ENCODE peak calls at places on chromosome 1, in seven cellular contexts. One of them, this sample, is unnamed.

GRCh38 chr1:234781241-234782056 is 171.5 kb upstream of the IRF2BP2 start:
- DNase-seq in CD8-positive, alpha-beta T cell: peak
- DNase-seq in IMR-90: peak
- DNase-seq in retinal pigment epithelial cell: no peak
- DNase-seq in fibroblast of mammary gland: no peak
- DNase-seq in AG04450: no peak
- DNase-seq in HFF-Myc: no peak
- DNase-seq in this sample: no peak

GRCh38 chr1:35305383-35305782 is 36.9 kb downstream of the ZMYM4 start:
- DNase-seq in HFF-Myc: no peak
- DNase-seq in AG04450: no peak
- DNase-seq in IMR-90: no peak
- DNase-seq in fibroblast of mammary gland: no peak
- DNase-seq in retinal pigment epithelial cell: no peak
- DNase-seq in CD8-positive, alpha-beta T cell: no peak
- DNase-seq in this sample: no peak

GRCh38 chr1:27656157-27656893 is 15.7 kb downstream of the IFI6 start:
- DNase-seq in CD8-positive, alpha-beta T cell: no peak
- DNase-seq in HFF-Myc: no peak
- DNase-seq in AG04450: no peak
- DNase-seq in IMR-90: peak
- DNase-seq in retinal pigment epithelial cell: no peak
- DNase-seq in fibroblast of mammary gland: peak
- DNase-seq in this sample: no peak

GRCh38 chr1:219342836-219343235 is 169.2 kb downstream of the LYPLAL1 start:
- DNase-seq in CD8-positive, alpha-beta T cell: no peak
- DNase-seq in HFF-Myc: no peak
- DNase-seq in retinal pigment epithelial cell: no peak
- DNase-seq in AG04450: no peak
- DNase-seq in IMR-90: no peak
- DNase-seq in fibroblast of mammary gland: no peak
- DNase-seq in this sample: no peak

GRCh38 chr1:204506969-204507316 is 9.3 kb upstream of the MDM4 start:
- DNase-seq in fibroblast of mammary gland: peak
- DNase-seq in retinal pigment epithelial cell: peak
- DNase-seq in IMR-90: peak
- DNase-seq in CD8-positive, alpha-beta T cell: peak
- DNase-seq in AG04450: peak
- DNase-seq in HFF-Myc: peak
- DNase-seq in this sample: peak

GRCh38 chr1:230568008-230568407 is 74.3 kb upstream of the COG2 start:
- DNase-seq in fibroblast of mammary gland: peak
- DNase-seq in HFF-Myc: no peak
- DNase-seq in retinal pigment epithelial cell: no peak
- DNase-seq in IMR-90: peak
- DNase-seq in CD8-positive, alpha-beta T cell: no peak
- DNase-seq in AG04450: peak
- DNase-seq in this sample: no peak

GRCh38 chr1:117059334-117059677 is 820 bp upstream of the TTF2 start:
- DNase-seq in AG04450: no peak
- DNase-seq in HFF-Myc: no peak
- DNase-seq in IMR-90: no peak
- DNase-seq in retinal pigment epithelial cell: no peak
- DNase-seq in fibroblast of mammary gland: no peak
- DNase-seq in CD8-positive, alpha-beta T cell: peak
- DNase-seq in this sample: no peak

GRCh38 chr1:224922404-224923164 is 6.9 kb upstream of the DNAH14 start:
- DNase-seq in HFF-Myc: no peak
- DNase-seq in CD8-positive, alpha-beta T cell: no peak
- DNase-seq in IMR-90: peak
- DNase-seq in retinal pigment epithelial cell: no peak
- DNase-seq in fibroblast of mammary gland: peak
- DNase-seq in AG04450: peak
- DNase-seq in this sample: no peak

GRCh38 chr1:53495608-53496345 is 36.6 kb downstream of the DMRTB1 start:
- DNase-seq in CD8-positive, alpha-beta T cell: no peak
- DNase-seq in retinal pigment epithelial cell: no peak
- DNase-seq in HFF-Myc: no peak
- DNase-seq in IMR-90: peak
- DNase-seq in AG04450: no peak
- DNase-seq in fibroblast of mammary gland: peak
- DNase-seq in this sample: no peak

GRCh38 chr1:8020032-8020431 is 6.1 kb downstream of the ERRFI1 start:
- DNase-seq in fibroblast of mammary gland: peak
- DNase-seq in HFF-Myc: no peak
- DNase-seq in retinal pigment epithelial cell: no peak
- DNase-seq in IMR-90: peak
- DNase-seq in CD8-positive, alpha-beta T cell: no peak
- DNase-seq in AG04450: no peak
- DNase-seq in this sample: no peak

GRCh38 chr1:43834280-43835140 is 99.1 kb upstream of the ARTN start:
- DNase-seq in AG04450: no peak
- DNase-seq in retinal pigment epithelial cell: no peak
- DNase-seq in HFF-Myc: peak
- DNase-seq in IMR-90: no peak
- DNase-seq in CD8-positive, alpha-beta T cell: no peak
- DNase-seq in fibroblast of mammary gland: peak
- DNase-seq in this sample: peak

GRCh38 chr1:247453997-247454396 is 3.9 kb downstream of the OR2B11 start:
- DNase-seq in IMR-90: no peak
- DNase-seq in AG04450: no peak
- DNase-seq in fibroblast of mammary gland: no peak
- DNase-seq in HFF-Myc: no peak
- DNase-seq in retinal pigment epithelial cell: no peak
- DNase-seq in CD8-positive, alpha-beta T cell: no peak
- DNase-seq in this sample: no peak

GRCh38 chr1:101697057-101697456 is 299.7 kb downstream of the OLFM3 start:
- DNase-seq in AG04450: no peak
- DNase-seq in retinal pigment epithelial cell: no peak
- DNase-seq in HFF-Myc: no peak
- DNase-seq in fibroblast of mammary gland: peak
- DNase-seq in CD8-positive, alpha-beta T cell: no peak
- DNase-seq in IMR-90: no peak
- DNase-seq in this sample: no peak

GRCh38 chr1:50332941-50333594 is 90.2 kb downstream of the DMRTA2 start:
- DNase-seq in AG04450: no peak
- DNase-seq in CD8-positive, alpha-beta T cell: peak
- DNase-seq in IMR-90: peak
- DNase-seq in fibroblast of mammary gland: peak
- DNase-seq in HFF-Myc: peak
- DNase-seq in retinal pigment epithelial cell: peak
- DNase-seq in this sample: no peak

GRCh38 chr1:220189750-220190347 is 82.4 kb downstream of the RAB3GAP2 start:
- DNase-seq in HFF-Myc: peak
- DNase-seq in retinal pigment epithelial cell: no peak
- DNase-seq in CD8-positive, alpha-beta T cell: no peak
- DNase-seq in AG04450: no peak
- DNase-seq in fibroblast of mammary gland: peak
- DNase-seq in IMR-90: peak
- DNase-seq in this sample: no peak

GRCh38 chr1:224425279-224425884 is 9.2 kb downstream of the WDR26 start:
- DNase-seq in HFF-Myc: no peak
- DNase-seq in retinal pigment epithelial cell: no peak
- DNase-seq in AG04450: no peak
- DNase-seq in IMR-90: peak
- DNase-seq in fibroblast of mammary gland: no peak
- DNase-seq in CD8-positive, alpha-beta T cell: no peak
- DNase-seq in this sample: no peak

GRCh38 chr1:106571109-106571508 is 485.4 kb upstream of the PRMT6 start:
- DNase-seq in IMR-90: no peak
- DNase-seq in fibroblast of mammary gland: peak
- DNase-seq in HFF-Myc: no peak
- DNase-seq in CD8-positive, alpha-beta T cell: no peak
- DNase-seq in retinal pigment epithelial cell: peak
- DNase-seq in AG04450: no peak
- DNase-seq in this sample: no peak

GRCh38 chr1:167492509-167492910 is 25.8 kb downstream of the CD247 start:
- DNase-seq in IMR-90: no peak
- DNase-seq in fibroblast of mammary gland: no peak
- DNase-seq in CD8-positive, alpha-beta T cell: no peak
- DNase-seq in retinal pigment epithelial cell: no peak
- DNase-seq in AG04450: no peak
- DNase-seq in HFF-Myc: no peak
- DNase-seq in this sample: no peak

GRCh38 chr1:22229374-22229773 is 86.5 kb upstream of the WNT4 start:
- DNase-seq in CD8-positive, alpha-beta T cell: no peak
- DNase-seq in fibroblast of mammary gland: no peak
- DNase-seq in IMR-90: peak
- DNase-seq in retinal pigment epithelial cell: no peak
- DNase-seq in AG04450: no peak
- DNase-seq in HFF-Myc: no peak
- DNase-seq in this sample: no peak

GRCh38 chr1:39539252-39539790 is 37.3 kb downstream of the PABPC4 start:
- DNase-seq in CD8-positive, alpha-beta T cell: peak
- DNase-seq in AG04450: peak
- DNase-seq in retinal pigment epithelial cell: no peak
- DNase-seq in IMR-90: peak
- DNase-seq in fibroblast of mammary gland: peak
- DNase-seq in HFF-Myc: peak
- DNase-seq in this sample: peak

GRCh38 chr1:3551290-3551678 is 60.0 kb downstream of the MEGF6 start:
- DNase-seq in IMR-90: no peak
- DNase-seq in retinal pigment epithelial cell: no peak
- DNase-seq in fibroblast of mammary gland: no peak
- DNase-seq in HFF-Myc: no peak
- DNase-seq in CD8-positive, alpha-beta T cell: no peak
- DNase-seq in AG04450: no peak
- DNase-seq in this sample: no peak

GRCh38 chr1:34178072-34178471 is 1.4 kb downstream of the C1orf94 start:
- DNase-seq in CD8-positive, alpha-beta T cell: no peak
- DNase-seq in IMR-90: no peak
- DNase-seq in HFF-Myc: no peak
- DNase-seq in AG04450: no peak
- DNase-seq in fibroblast of mammary gland: no peak
- DNase-seq in retinal pigment epithelial cell: no peak
- DNase-seq in this sample: no peak

GRCh38 chr1:35707253-35708178 is 11.2 kb downstream of the C1orf216 start:
- DNase-seq in AG04450: no peak
- DNase-seq in CD8-positive, alpha-beta T cell: peak
- DNase-seq in fibroblast of mammary gland: no peak
- DNase-seq in HFF-Myc: no peak
- DNase-seq in retinal pigment epithelial cell: no peak
- DNase-seq in IMR-90: no peak
- DNase-seq in this sample: no peak

GRCh38 chr1:8880068-8880676 is 1.7 kb upstream of the ENO1 start:
- DNase-seq in IMR-90: peak
- DNase-seq in CD8-positive, alpha-beta T cell: no peak
- DNase-seq in fibroblast of mammary gland: peak
- DNase-seq in HFF-Myc: peak
- DNase-seq in retinal pigment epithelial cell: peak
- DNase-seq in AG04450: peak
- DNase-seq in this sample: peak

DNA sequence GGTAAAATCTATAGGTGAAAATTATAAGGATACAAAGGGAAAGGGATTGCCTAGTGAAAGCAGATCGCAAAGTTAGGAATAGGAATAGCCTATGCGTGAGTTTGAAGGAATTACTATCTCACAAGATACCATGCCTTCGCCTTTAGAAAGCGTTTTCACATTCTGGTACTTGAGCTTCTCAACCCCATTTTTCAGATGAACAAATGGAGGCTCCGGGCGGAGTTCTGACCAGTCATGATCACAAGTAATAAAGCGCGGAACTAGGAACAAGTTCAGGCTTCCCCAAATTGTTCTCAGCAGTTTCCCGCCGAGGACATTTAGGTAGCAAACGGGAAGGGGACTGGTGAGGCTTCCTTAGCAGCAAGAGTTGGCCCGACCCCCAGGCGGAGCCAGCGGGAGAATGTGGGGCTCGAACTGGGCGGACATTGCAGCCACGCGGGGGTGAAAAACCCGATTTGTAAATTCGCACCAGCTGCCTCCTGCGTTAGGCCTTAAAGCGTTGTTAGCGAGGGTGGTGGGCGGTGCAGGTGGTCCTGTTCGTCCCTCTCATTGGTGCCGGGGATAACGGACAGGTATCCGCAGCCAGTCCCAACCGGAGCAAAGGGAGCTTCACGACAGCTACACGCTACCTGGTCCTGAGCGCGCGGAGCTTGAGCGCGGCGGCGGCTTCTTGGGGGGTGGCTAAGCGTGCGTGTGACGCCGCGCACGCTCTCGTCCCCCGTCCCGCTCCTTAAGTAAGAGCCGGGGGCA is 15.4 kb downstream of the SEMA6C start:
- DNase-seq in retinal pigment epithelial cell: peak
- DNase-seq in CD8-positive, alpha-beta T cell: peak
- DNase-seq in IMR-90: peak
- DNase-seq in HFF-Myc: peak
- DNase-seq in fibroblast of mammary gland: peak
- DNase-seq in AG04450: peak
- DNase-seq in this sample: peak
- H3K4me3 ChIP-seq in retinal pigment epithelial cell: peak
- H3K4me3 ChIP-seq in CD8-positive, alpha-beta T cell: peak
- H3K4me3 ChIP-seq in IMR-90: no peak
- H3K4me3 ChIP-seq in HFF-Myc: peak
- H3K4me3 ChIP-seq in fibroblast of mammary gland: peak
- H3K4me3 ChIP-seq in AG04450: peak
- H3K4me3 ChIP-seq in this sample: peak

DNA sequence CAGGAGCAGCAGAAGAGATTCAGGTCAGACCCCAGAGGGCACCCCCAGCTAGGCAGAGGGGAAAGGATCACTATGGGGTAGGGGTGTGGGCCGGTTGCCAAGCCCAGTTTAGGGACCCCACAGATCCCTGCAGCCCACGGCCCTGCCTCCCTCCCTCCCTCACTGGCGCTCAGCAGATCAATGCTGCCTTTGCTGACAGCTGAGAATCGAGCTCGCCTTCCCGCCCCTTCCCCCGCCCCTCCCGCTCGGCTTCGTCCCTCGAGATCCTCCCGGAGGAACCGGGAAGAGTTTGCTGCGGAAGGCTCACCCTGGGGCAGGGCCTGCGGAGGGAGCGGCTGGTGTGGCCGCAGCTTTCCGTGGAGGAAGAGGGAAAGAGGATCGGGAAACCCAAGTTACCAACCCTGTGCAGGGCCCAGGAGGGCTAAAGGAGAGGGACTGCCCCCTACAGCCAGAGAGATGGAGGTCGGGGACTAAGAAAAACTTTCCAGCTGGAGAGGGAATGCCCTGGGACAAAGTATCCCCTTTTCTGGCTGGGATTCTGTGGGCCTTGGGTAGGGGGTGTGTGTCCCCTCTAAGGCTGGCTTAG is 1.1 kb upstream of the KCNQ4 start:
- DNase-seq in AG04450: no peak
- DNase-seq in HFF-Myc: no peak
- DNase-seq in fibroblast of mammary gland: no peak
- DNase-seq in retinal pigment epithelial cell: no peak
- DNase-seq in CD8-positive, alpha-beta T cell: no peak
- DNase-seq in IMR-90: no peak
- DNase-seq in this sample: no peak
- TF ChIP-seq CTCF in AG04450: peak
- TF ChIP-seq CTCF in HFF-Myc: no peak
- TF ChIP-seq CTCF in fibroblast of mammary gland: peak
- TF ChIP-seq CTCF in retinal pigment epithelial cell: peak
- TF ChIP-seq CTCF in CD8-positive, alpha-beta T cell: no peak
- TF ChIP-seq CTCF in IMR-90: peak
- TF ChIP-seq CTCF in this sample: no peak

GRCh38 chr1:236990052-236990445 is 14.2 kb downstream of the MT1HL1 start:
- DNase-seq in retinal pigment epithelial cell: no peak
- DNase-seq in fibroblast of mammary gland: no peak
- DNase-seq in IMR-90: no peak
- DNase-seq in HFF-Myc: no peak
- DNase-seq in CD8-positive, alpha-beta T cell: no peak
- DNase-seq in AG04450: no peak
- DNase-seq in this sample: no peak
- H3K4me3 ChIP-seq in retinal pigment epithelial cell: no peak
- H3K4me3 ChIP-seq in fibroblast of mammary gland: no peak
- H3K4me3 ChIP-seq in IMR-90: no peak
- H3K4me3 ChIP-seq in HFF-Myc: no peak
- H3K4me3 ChIP-seq in CD8-positive, alpha-beta T cell: no peak
- H3K4me3 ChIP-seq in AG04450: no peak
- H3K4me3 ChIP-seq in this sample: no peak

GRCh38 chr1:31846484-31846883 is 30.7 kb upstream of the SPOCD1 start:
- DNase-seq in retinal pigment epithelial cell: no peak
- DNase-seq in IMR-90: no peak
- DNase-seq in AG04450: no peak
- DNase-seq in HFF-Myc: no peak
- DNase-seq in fibroblast of mammary gland: no peak
- DNase-seq in CD8-positive, alpha-beta T cell: no peak
- DNase-seq in this sample: no peak
- TF ChIP-seq CTCF in retinal pigment epithelial cell: no peak
- TF ChIP-seq CTCF in IMR-90: no peak
- TF ChIP-seq CTCF in AG04450: no peak
- TF ChIP-seq CTCF in HFF-Myc: no peak
- TF ChIP-seq CTCF in fibroblast of mammary gland: no peak
- TF ChIP-seq CTCF in CD8-positive, alpha-beta T cell: no peak
- TF ChIP-seq CTCF in this sample: no peak